ENCODE peak calls at places on chromosomes 13 and 19, in eight cellular contexts. T is heart right ventricle, E is mammary epithelial cell, Z is lower leg skin, A is heart left ventricle, N is psoas muscle, B is kidney epithelial cell, U is fibroblast of lung. M is an unnamed sample.

GRCh38 chr13:114099191-114099590 is 33.2 kb downstream of the RASA3 start:
- DNase-seq in T (peak; percentile 70), E (peak; percentile 49), Z (peak; percentile 94), A (peak; percentile 92), N (peak; percentile 94), B (peak; percentile 74), U (peak; percentile 93), M (peak; percentile 76)

GRCh38 chr19:38644719-38645118 is 2.7 kb upstream of the ACTN4 start:
- DNase-seq in T (no peak), E (peak; percentile 28), Z (no peak), A (no peak), N (no peak), B (no peak), U (no peak), M (no peak)

GRCh38 chr13:35720690-35721554 is 244.4 kb upstream of the MAB21L1 start:
- DNase-seq in T (peak; percentile 56), E (peak; percentile 9), Z (peak; percentile 85), A (peak; percentile 46), N (peak; percentile 64), B (no peak), U (peak; percentile 53), M (peak; percentile 48)

GRCh38 chr19:35249146-35249847 is 495 bp downstream of the LSR start:
- DNase-seq in T (no peak), E (peak; percentile 35), Z (peak; percentile 85), A (no peak), N (no peak), B (no peak), U (no peak), M (no peak)

GRCh38 chr19:6767357-6768235 is at the start of gene SH2D3A:
- DNase-seq in T (peak; percentile 59), E (peak; percentile 96), Z (peak; percentile 97), A (peak; percentile 64), N (peak; percentile 74), B (no peak), U (peak; percentile 34), M (no peak)

GRCh38 chr19:21321996-21322395 is 7.2 kb downstream of the ZNF708 start:
- DNase-seq in T (no peak), E (peak; percentile 46), Z (no peak), A (no peak), N (no peak), B (no peak), U (no peak), M (no peak)

GRCh38 chr13:22893149-22893548 is 287.6 kb upstream of the SGCG start:
- DNase-seq in T (no peak), E (no peak), Z (no peak), A (no peak), N (no peak), B (no peak), U (no peak), M (no peak)

GRCh38 chr13:113803409-113804016 is 44.5 kb downstream of the TMEM255B start:
- DNase-seq in T (no peak), E (no peak), Z (no peak), A (peak; percentile 21), N (peak; percentile 44), B (no peak), U (no peak), M (no peak)

GRCh38 chr13:74825170-74825948 is 656.6 kb downstream of the TBC1D4 start:
- DNase-seq in T (no peak), E (peak; percentile 86), Z (no peak), A (no peak), N (no peak), B (peak; percentile 39), U (peak; percentile 84), M (no peak)

GRCh38 chr13:110182461-110182860 is 124.5 kb downstream of the COL4A1 start:
- DNase-seq in T (no peak), E (no peak), Z (no peak), A (no peak), N (no peak), B (no peak), U (no peak), M (no peak)

GRCh38 chr13:37207646-37208045 is 102.2 kb upstream of the CSNK1A1L start:
- DNase-seq in T (no peak), E (no peak), Z (no peak), A (no peak), N (no peak), B (no peak), U (no peak), M (no peak)

GRCh38 chr19:4730740-4731171 is 7.1 kb upstream of the DPP9 start:
- DNase-seq in T (peak; percentile 42), E (no peak), Z (no peak), A (no peak), N (no peak), B (no peak), U (no peak), M (no peak)

GRCh38 chr19:57620673-57621348 is 6.8 kb downstream of the ZNF134 start:
- DNase-seq in T (no peak), E (no peak), Z (no peak), A (no peak), N (no peak), B (no peak), U (peak; percentile 47), M (no peak)

GRCh38 chr13:35789335-35790166 is 313.1 kb upstream of the MAB21L1 start:
- DNase-seq in T (no peak), E (peak; percentile 19), Z (no peak), A (no peak), N (no peak), B (peak; percentile 10), U (peak; percentile 62), M (no peak)

GRCh38 chr13:27997904-27998522 is 9.5 kb upstream of the URAD start:
- DNase-seq in T (peak; percentile 31), E (peak; percentile 36), Z (peak; percentile 68), A (peak; percentile 60), N (no peak), B (no peak), U (peak; percentile 34), M (no peak)

GRCh38 chr19:5001547-5002131 is 32.7 kb downstream of the KDM4B start:
- DNase-seq in T (no peak), E (peak; percentile 25), Z (no peak), A (no peak), N (no peak), B (no peak), U (peak; percentile 63), M (no peak)

GRCh38 chr13:51444922-51445321 is 7.9 kb downstream of the INTS6 start:
- DNase-seq in T (no peak), E (no peak), Z (no peak), A (no peak), N (no peak), B (no peak), U (peak; percentile 81), M (no peak)

GRCh38 chr13:33340631-33341030 is 55.1 kb upstream of the STARD13 start:
- DNase-seq in T (no peak), E (no peak), Z (no peak), A (no peak), N (no peak), B (no peak), U (peak; percentile 58), M (no peak)

GRCh38 chr19:17073869-17074627 is 1.2 kb downstream of the HAUS8 start:
- DNase-seq in T (no peak), E (no peak), Z (no peak), A (no peak), N (no peak), B (no peak), U (no peak), M (no peak)

GRCh38 chr13:27406178-27406939 is 18.1 kb upstream of the GTF3A start:
- DNase-seq in T (no peak), E (peak; percentile 35), Z (peak; percentile 73), A (no peak), N (no peak), B (no peak), U (peak; percentile 58), M (no peak)

GRCh38 chr13:66805657-66806056 is 424.5 kb downstream of the PCDH9 start:
- DNase-seq in T (no peak), E (no peak), Z (no peak), A (no peak), N (no peak), B (no peak), U (peak; percentile 95), M (no peak)

GRCh38 chr19:10432736-10433130 is 12.4 kb downstream of the PDE4A start:
- DNase-seq in T (peak; percentile 34), E (no peak), Z (no peak), A (peak; percentile 55), N (peak; percentile 81), B (no peak), U (no peak), M (no peak)
- H3K4me3 ChIP-seq in T (peak overlapping the region; percentile 67), E (no peak overlapping the region), Z (no peak overlapping the region), A (peak overlapping the region; percentile 67), N (peak overlapping the region; percentile 77), B (no peak overlapping the region), U (no peak overlapping the region), M (no peak overlapping the region)

GRCh38 chr19:23698711-23699520 is 11.9 kb upstream of the ZNF675 start:
- DNase-seq in T (no peak), E (peak; percentile 69), Z (no peak), A (no peak), N (no peak), B (no peak), U (no peak), M (no peak)

DNA sequence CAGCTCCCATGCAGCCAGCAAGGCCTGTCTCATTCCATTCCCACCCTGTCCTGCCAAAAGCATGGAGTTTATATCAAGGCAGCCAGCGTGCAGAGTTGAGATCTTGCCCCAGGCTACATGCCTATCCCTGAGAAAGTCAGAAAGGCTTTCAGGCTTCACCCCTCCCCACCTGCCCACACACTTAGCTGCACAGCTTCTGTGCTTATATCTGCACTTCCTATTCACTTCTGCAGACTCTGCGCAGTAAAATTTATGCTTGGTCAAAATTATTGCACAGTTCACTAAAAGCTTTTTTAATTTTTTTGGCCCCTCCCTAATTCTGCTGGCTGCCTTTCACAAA is 12.5 kb upstream of the ZNF675 start:
- DNase-seq in T (no peak), E (no peak), Z (no peak), A (no peak), N (no peak), B (no peak), U (no peak), M (no peak)
- H3K4me3 ChIP-seq in T (no peak overlapping the region), E (no peak overlapping the region), Z (no peak overlapping the region), A (no peak overlapping the region), N (no peak overlapping the region), B (no peak overlapping the region), U (no peak overlapping the region), M (no peak overlapping the region)

DNA sequence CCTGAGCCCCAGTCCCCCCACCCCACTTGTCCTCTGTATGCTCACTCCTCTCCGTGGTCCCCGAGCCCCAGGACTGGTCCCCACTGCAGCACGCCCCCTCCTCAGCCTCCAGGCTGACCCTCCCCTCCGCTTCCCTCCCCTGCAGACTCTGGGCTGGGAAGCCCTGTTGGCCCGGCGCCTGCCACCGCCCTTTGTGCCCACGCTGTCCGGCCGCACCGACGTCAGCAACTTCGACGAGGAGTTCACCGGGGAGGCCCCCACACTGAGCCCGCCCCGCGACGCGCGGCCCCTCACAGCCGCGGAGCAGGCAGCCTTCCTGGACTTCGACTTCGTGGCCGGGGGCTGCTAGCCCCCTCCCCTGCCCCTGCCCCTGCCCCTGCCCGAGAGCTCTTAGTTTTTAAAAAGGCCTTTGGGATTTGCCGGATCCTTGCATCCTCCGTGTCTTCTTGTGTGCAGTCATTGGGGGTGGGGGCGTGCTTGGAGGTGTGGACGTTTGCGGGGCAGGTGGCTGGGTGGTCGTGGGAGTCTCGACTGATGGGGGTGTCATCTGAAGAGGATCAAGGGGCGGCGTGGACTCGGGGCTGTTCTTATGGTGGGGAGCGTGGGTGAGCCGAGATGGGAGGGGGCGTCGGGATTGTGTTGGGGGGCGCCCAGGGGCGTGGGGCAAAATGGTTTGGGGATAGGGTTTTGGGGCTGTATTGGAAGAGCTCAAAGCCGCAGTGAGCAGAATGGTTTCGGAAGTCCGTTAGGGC is 3.5 kb downstream of the PTGER1 start:
- DNase-seq in T (no peak), E (no peak), Z (no peak), A (no peak), N (no peak), B (no peak), U (no peak), M (no peak)
- H3K4me3 ChIP-seq in T (peak overlapping the region; percentile 35), E (no peak overlapping the region), Z (no peak overlapping the region), A (peak overlapping the region; percentile 21), N (no peak overlapping the region), B (no peak overlapping the region), U (no peak overlapping the region), M (no peak overlapping the region)

GRCh38 chr19:1853295-1854031 is 5.2 kb upstream of the REXO1 start:
- DNase-seq in T (peak; percentile 83), E (peak; percentile 79), Z (peak; percentile 95), A (peak; percentile 78), N (peak; percentile 88), B (no peak), U (peak; percentile 74), M (peak; percentile 52)
- H3K4me3 ChIP-seq in T (no peak overlapping the region), E (peak overlapping the region; percentile 48), Z (no peak overlapping the region), A (no peak overlapping the region), N (peak overlapping the region; percentile 4), B (no peak overlapping the region), U (no peak overlapping the region), M (no peak overlapping the region)

M was measured in dorsolateral prefrontal cortex.